ENCODE peak calls at places on chromosomes 12 and 14, in six cellular contexts. K is cardiac fibroblast; P is myocyte; X is SW480; E is NCI-H1092; U is activated CD4-positive, CD25-positive, alpha-beta regulatory T cell. T is an unnamed sample.
A peak's percentile ranks its signal among the peaks of the same experiment; 100 is the strongest.

GRCh38 chr14:83096092-83096491 is 1562.4 kb upstream of the SEL1L start:
- DNase-seq in U (no peak), K (no peak), X (no peak), E (no peak), P (no peak), T (peak; percentile 1)

GRCh38 chr14:101834387-101835165 is 73.1 kb downstream of the PPP2R5C start:
- DNase-seq in E (no peak), K (peak; percentile 36), P (no peak), X (no peak), U (no peak), T (no peak)

GRCh38 chr12:54596526-54596946 is 8.1 kb upstream of the PPP1R1A start:
- DNase-seq in X (peak; percentile 62), E (peak; percentile 74), P (peak; percentile 77), U (peak; percentile 12), K (peak; percentile 75), T (peak; percentile 44)

GRCh38 chr12:13913371-13913770 is 68.0 kb downstream of the GRIN2B start:
- DNase-seq in X (no peak), E (no peak), K (no peak), U (no peak), P (no peak), T (no peak)

GRCh38 chr14:105083926-105084685 is 18.9 kb upstream of the GPR132 start:
- DNase-seq in U (no peak), P (no peak), K (no peak), E (no peak), X (no peak), T (no peak)

GRCh38 chr12:124423683-124424515 is 129.0 kb downstream of the RFLNA start:
- DNase-seq in P (no peak), X (no peak), K (no peak), E (no peak), U (no peak), T (no peak)

GRCh38 chr12:111330800-111331752 is 37.8 kb downstream of the PHETA1 start:
- DNase-seq in E (no peak), U (no peak), X (peak; percentile 65), K (peak; percentile 71), P (peak; percentile 73), T (peak; percentile 59)

GRCh38 chr14:51168220-51168613 is 71.8 kb upstream of the TMX1 start:
- DNase-seq in E (no peak), K (no peak), U (no peak), P (no peak), X (no peak), T (no peak)

GRCh38 chr12:122106891-122107660 is 28.5 kb downstream of the MLXIP start:
- DNase-seq in X (no peak), U (no peak), E (peak; percentile 73), P (peak; percentile 74), K (peak; percentile 76), T (peak; percentile 67)

GRCh38 chr12:75660805-75661404 is 149.5 kb upstream of the KRR1 start:
- DNase-seq in K (peak; percentile 74), U (no peak), E (no peak), P (peak; percentile 60), X (no peak), T (peak; percentile 92)

GRCh38 chr12:132614861-132615578 is 3.6 kb upstream of the P2RX2 start:
- DNase-seq in X (peak; percentile 73), E (peak; percentile 73), U (peak; percentile 73), K (peak; percentile 90), P (peak; percentile 81), T (peak; percentile 71)

T was measured in LHCN-M2.